ENCODE peak calls at places on chromosomes 2 and 18, in five cellular contexts. O, N, R, S and I are unnamed samples.

GRCh38 chr2:3334392-3334791 is 43.2 kb downstream of the EIPR1 start:
- DNase-seq in R (no peak), S (peak; percentile 49), O (no peak), N (no peak), I (no peak)

GRCh38 chr2:162153608-162154224 is 1.7 kb upstream of the GCG start:
- DNase-seq in S (no peak), O (peak; percentile 47), N (peak; percentile 25), R (no peak), I (peak; percentile 39)

GRCh38 chr2:381919-382833 is 94.3 kb upstream of the ALKAL2 start:
- DNase-seq in O (no peak), R (no peak), S (no peak), N (no peak), I (no peak)

GRCh38 chr18:2969695-2970094 is 43.2 kb downstream of the LPIN2 start:
- DNase-seq in R (no peak), S (no peak), N (no peak), O (no peak), I (no peak)

GRCh38 chr2:99915108-99915675 is 227.2 kb downstream of the AFF3 start:
- DNase-seq in S (no peak), R (no peak), N (no peak), O (no peak), I (no peak)

GRCh38 chr2:223560704-223561435 is 41.3 kb downstream of the SCG2 start:
- DNase-seq in R (no peak), O (peak; percentile 80), N (no peak), S (no peak), I (no peak)

GRCh38 chr2:1010373-1011017 is 59.8 kb downstream of the SNTG2 start:
- DNase-seq in N (no peak), R (no peak), S (no peak), O (peak; percentile 64), I (no peak)

GRCh38 chr2:201471732-201472395 is 20.3 kb downstream of the STRADB start:
- DNase-seq in N (no peak), O (no peak), R (no peak), S (no peak), I (no peak)

GRCh38 chr18:11398625-11399024 is 210.8 kb upstream of the SLC35G4 start:
- DNase-seq in N (peak; percentile 38), O (no peak), R (no peak), S (no peak), I (no peak)

GRCh38 chr2:235698028-235698427 is 204.2 kb downstream of the AGAP1 start:
- DNase-seq in N (no peak), S (peak; percentile 38), R (no peak), O (no peak), I (no peak)

GRCh38 chr2:170813611-170814550 is 2.8 kb upstream of the GAD1 start:
- DNase-seq in R (no peak), N (no peak), S (no peak), O (peak; percentile 60), I (no peak)